ENCODE peak calls at places on chromosomes 3 and 15, in six cellular contexts. One of them, this sample, is unnamed.

GRCh38 chr15:31211353-31211752 is 109.8 kb upstream of the TRPM1 start:
- DNase-seq in fibroblast of lung: no peak
- DNase-seq in osteocyte: peak
- DNase-seq in K562: no peak
- DNase-seq in B cell: no peak
- DNase-seq in Peyer's patch: no peak
- DNase-seq in this sample: no peak

GRCh38 chr15:48966595-48967301 is 3.0 kb upstream of the SHC4 start:
- DNase-seq in B cell: no peak
- DNase-seq in osteocyte: no peak
- DNase-seq in K562: no peak
- DNase-seq in fibroblast of lung: peak
- DNase-seq in Peyer's patch: no peak
- DNase-seq in this sample: no peak

GRCh38 chr3:63351159-63352007 is 73.3 kb downstream of the SYNPR start:
- DNase-seq in Peyer's patch: no peak
- DNase-seq in osteocyte: no peak
- DNase-seq in K562: peak
- DNase-seq in B cell: peak
- DNase-seq in fibroblast of lung: peak
- DNase-seq in this sample: peak

GRCh38 chr3:178005961-178006360 is 530.3 kb upstream of the KCNMB2 start:
- DNase-seq in B cell: no peak
- DNase-seq in K562: no peak
- DNase-seq in fibroblast of lung: no peak
- DNase-seq in osteocyte: no peak
- DNase-seq in Peyer's patch: no peak
- DNase-seq in this sample: no peak

GRCh38 chr3:152737021-152737908 is 97.7 kb upstream of the P2RY1 start:
- DNase-seq in osteocyte: no peak
- DNase-seq in fibroblast of lung: peak
- DNase-seq in K562: no peak
- DNase-seq in Peyer's patch: no peak
- DNase-seq in B cell: no peak
- DNase-seq in this sample: no peak

GRCh38 chr3:122679085-122679466 is 1.6 kb upstream of the PARP14 start:
- DNase-seq in B cell: peak
- DNase-seq in K562: peak
- DNase-seq in Peyer's patch: peak
- DNase-seq in osteocyte: peak
- DNase-seq in fibroblast of lung: peak
- DNase-seq in this sample: peak

GRCh38 chr15:100036030-100036429 is 302.8 kb upstream of the LYSMD4 start:
- DNase-seq in K562: no peak
- DNase-seq in fibroblast of lung: no peak
- DNase-seq in Peyer's patch: no peak
- DNase-seq in B cell: no peak
- DNase-seq in osteocyte: peak
- DNase-seq in this sample: no peak

GRCh38 chr3:140834266-140835037 is 107.2 kb upstream of the SLC25A36 start:
- DNase-seq in K562: no peak
- DNase-seq in osteocyte: no peak
- DNase-seq in B cell: no peak
- DNase-seq in fibroblast of lung: no peak
- DNase-seq in Peyer's patch: no peak
- DNase-seq in this sample: no peak

GRCh38 chr3:123834631-123835030 is 49.5 kb downstream of the MYLK start:
- DNase-seq in fibroblast of lung: peak
- DNase-seq in K562: no peak
- DNase-seq in osteocyte: no peak
- DNase-seq in B cell: no peak
- DNase-seq in Peyer's patch: no peak
- DNase-seq in this sample: no peak

GRCh38 chr3:108223928-108224327 is 1.7 kb upstream of the IFT57 start:
- DNase-seq in B cell: no peak
- DNase-seq in fibroblast of lung: peak
- DNase-seq in osteocyte: no peak
- DNase-seq in K562: no peak
- DNase-seq in Peyer's patch: no peak
- DNase-seq in this sample: no peak

GRCh38 chr3:40971191-40972168 is 227.8 kb upstream of the CTNNB1 start:
- DNase-seq in fibroblast of lung: peak
- DNase-seq in Peyer's patch: peak
- DNase-seq in B cell: peak
- DNase-seq in K562: no peak
- DNase-seq in osteocyte: no peak
- DNase-seq in this sample: no peak

GRCh38 chr3:18443670-18444596 is 18.8 kb upstream of the SATB1 start:
- DNase-seq in Peyer's patch: peak
- DNase-seq in fibroblast of lung: no peak
- DNase-seq in B cell: peak
- DNase-seq in osteocyte: no peak
- DNase-seq in K562: no peak
- DNase-seq in this sample: peak

GRCh38 chr15:51191072-51191665 is 96.5 kb upstream of the TNFAIP8L3 start:
- DNase-seq in osteocyte: no peak
- DNase-seq in K562: no peak
- DNase-seq in B cell: no peak
- DNase-seq in Peyer's patch: no peak
- DNase-seq in fibroblast of lung: no peak
- DNase-seq in this sample: no peak

GRCh38 chr3:50378024-50378423 is 18.7 kb upstream of the TMEM115 start:
- DNase-seq in fibroblast of lung: no peak
- DNase-seq in K562: no peak
- DNase-seq in Peyer's patch: no peak
- DNase-seq in B cell: no peak
- DNase-seq in osteocyte: no peak
- DNase-seq in this sample: no peak
- TF ChIP-seq CTCF in fibroblast of lung: no peak
- TF ChIP-seq CTCF in K562: no peak
- TF ChIP-seq CTCF in Peyer's patch: no peak
- TF ChIP-seq CTCF in B cell: no peak
- TF ChIP-seq CTCF in osteocyte: no peak
- TF ChIP-seq CTCF in this sample: no peak

DNA sequence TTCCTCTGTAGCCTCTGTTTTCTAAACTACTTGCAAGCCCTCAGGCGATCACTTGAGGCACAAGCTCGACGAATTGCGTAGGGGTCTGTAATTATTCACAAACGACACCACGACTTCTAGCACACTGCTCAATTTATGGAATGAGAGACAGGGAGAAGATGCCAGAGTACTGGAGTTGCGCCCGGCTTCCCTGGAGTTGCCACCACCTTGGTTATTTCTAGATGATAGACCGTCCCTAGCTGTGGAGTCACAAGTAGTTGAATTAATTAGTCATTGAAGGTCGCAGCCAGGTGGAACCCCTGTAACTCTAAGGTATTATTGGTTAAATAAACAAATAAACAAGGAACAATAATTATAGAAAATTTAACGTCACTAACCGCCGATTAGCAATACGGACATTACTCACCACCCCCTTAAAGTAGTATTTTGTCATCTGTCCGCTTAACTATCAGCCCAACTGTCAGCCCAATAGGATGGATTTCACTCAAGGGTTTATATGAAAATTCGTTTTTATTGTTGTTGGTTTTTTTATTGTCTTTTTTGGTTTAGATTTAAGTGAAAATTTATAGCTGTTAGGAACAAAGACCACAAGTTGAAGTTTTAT is 875 bp upstream of the AZI2 start:
- DNase-seq in K562: no peak
- DNase-seq in Peyer's patch: no peak
- DNase-seq in fibroblast of lung: no peak
- DNase-seq in B cell: no peak
- DNase-seq in osteocyte: no peak
- DNase-seq in this sample: no peak
- TF ChIP-seq CTCF in K562: no peak
- TF ChIP-seq CTCF in Peyer's patch: no peak
- TF ChIP-seq CTCF in fibroblast of lung: peak
- TF ChIP-seq CTCF in B cell: peak
- TF ChIP-seq CTCF in osteocyte: no peak
- TF ChIP-seq CTCF in this sample: no peak

GRCh38 chr3:142931222-142931621 is 32.3 kb downstream of the PAQR9 start:
- DNase-seq in osteocyte: no peak
- DNase-seq in B cell: peak
- DNase-seq in Peyer's patch: no peak
- DNase-seq in K562: no peak
- DNase-seq in fibroblast of lung: no peak
- DNase-seq in this sample: no peak
- TF ChIP-seq CTCF in osteocyte: no peak
- TF ChIP-seq CTCF in B cell: peak
- TF ChIP-seq CTCF in Peyer's patch: no peak
- TF ChIP-seq CTCF in K562: no peak
- TF ChIP-seq CTCF in fibroblast of lung: no peak
- TF ChIP-seq CTCF in this sample: no peak

DNA sequence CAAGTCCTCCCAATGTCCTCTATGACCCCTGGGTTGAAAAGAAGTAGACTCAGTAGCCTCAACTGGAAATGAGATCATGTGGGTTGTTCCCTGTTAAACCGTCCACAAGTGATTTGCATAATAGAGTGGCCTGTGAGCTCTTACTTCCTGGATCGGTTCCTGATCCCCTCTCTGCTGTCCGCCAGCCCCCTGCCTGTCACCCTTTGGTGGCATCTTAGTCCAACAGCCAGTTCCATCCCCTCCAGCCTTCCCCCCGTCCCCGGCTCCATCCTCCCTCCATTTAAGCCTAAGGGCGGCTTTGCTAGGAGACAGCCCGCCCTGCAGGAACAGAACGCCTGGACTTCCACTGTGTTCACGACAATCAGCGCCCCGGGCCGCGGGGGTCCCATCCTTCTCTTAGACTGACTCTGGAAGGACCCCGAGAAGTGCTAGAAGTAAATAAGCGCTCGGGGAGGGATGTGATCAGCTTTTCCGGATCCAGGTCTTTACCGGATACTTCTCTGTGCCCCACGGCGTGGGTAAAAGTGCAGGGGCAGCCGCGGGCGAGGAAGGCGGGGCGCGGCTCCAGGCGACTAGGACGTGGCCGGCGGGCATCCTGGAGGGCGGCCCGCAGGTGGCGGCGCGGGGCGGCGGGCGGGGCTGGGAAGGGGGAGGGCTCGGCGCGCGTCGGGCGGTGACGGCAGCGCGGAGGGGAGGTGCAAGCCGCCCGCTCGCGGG is 51.2 kb upstream of the ULK4 start:
- DNase-seq in B cell: peak
- DNase-seq in Peyer's patch: peak
- DNase-seq in K562: peak
- DNase-seq in osteocyte: peak
- DNase-seq in fibroblast of lung: peak
- DNase-seq in this sample: no peak
- TF ChIP-seq CTCF in B cell: no peak
- TF ChIP-seq CTCF in Peyer's patch: no peak
- TF ChIP-seq CTCF in K562: no peak
- TF ChIP-seq CTCF in osteocyte: no peak
- TF ChIP-seq CTCF in fibroblast of lung: no peak
- TF ChIP-seq CTCF in this sample: no peak

DNA sequence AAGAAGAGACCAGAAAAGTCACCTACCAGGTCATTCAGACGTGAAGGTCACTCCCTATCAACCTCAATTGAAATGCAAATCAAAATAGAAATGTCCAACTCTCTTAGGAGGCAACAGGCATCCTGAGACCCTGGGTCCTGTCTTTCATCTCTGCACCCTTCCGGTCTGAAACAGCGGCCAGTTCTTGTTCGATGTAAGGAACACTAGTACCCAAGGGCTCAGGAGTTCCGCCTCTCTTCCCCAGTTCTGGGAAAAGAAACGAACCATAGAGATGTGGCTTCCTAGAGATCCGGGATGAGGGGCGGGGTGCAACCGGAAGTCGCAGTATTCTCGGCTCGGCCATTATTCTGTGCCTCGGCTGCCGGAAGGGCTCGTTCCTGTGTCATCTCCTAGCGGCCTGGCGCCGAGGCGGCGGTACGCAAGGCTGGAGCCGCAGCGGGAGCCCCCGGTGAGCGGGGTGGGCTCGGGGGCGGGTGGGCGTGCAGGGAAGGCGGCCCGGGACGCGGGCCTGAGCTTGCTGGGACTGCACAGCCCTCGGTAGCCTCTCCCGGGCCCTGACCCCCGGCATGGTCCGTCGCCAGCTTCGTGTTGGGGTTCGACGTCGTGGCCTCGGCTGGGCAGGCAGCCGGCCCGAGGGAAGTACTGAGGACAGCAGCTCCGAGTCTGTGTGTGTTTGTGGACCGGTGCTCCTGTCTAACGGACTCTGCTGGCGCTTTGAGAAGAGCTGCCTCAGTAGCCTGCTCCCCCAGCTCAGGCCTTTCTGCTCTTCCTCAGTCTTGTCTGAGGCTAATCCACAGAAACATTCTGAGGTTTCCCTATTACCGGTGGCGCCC is at the start of gene ZNF197:
- DNase-seq in Peyer's patch: peak
- DNase-seq in K562: peak
- DNase-seq in osteocyte: peak
- DNase-seq in B cell: peak
- DNase-seq in fibroblast of lung: peak
- DNase-seq in this sample: peak
- TF ChIP-seq CTCF in Peyer's patch: peak
- TF ChIP-seq CTCF in K562: no peak
- TF ChIP-seq CTCF in osteocyte: peak
- TF ChIP-seq CTCF in B cell: no peak
- TF ChIP-seq CTCF in fibroblast of lung: no peak
- TF ChIP-seq CTCF in this sample: no peak

DNA sequence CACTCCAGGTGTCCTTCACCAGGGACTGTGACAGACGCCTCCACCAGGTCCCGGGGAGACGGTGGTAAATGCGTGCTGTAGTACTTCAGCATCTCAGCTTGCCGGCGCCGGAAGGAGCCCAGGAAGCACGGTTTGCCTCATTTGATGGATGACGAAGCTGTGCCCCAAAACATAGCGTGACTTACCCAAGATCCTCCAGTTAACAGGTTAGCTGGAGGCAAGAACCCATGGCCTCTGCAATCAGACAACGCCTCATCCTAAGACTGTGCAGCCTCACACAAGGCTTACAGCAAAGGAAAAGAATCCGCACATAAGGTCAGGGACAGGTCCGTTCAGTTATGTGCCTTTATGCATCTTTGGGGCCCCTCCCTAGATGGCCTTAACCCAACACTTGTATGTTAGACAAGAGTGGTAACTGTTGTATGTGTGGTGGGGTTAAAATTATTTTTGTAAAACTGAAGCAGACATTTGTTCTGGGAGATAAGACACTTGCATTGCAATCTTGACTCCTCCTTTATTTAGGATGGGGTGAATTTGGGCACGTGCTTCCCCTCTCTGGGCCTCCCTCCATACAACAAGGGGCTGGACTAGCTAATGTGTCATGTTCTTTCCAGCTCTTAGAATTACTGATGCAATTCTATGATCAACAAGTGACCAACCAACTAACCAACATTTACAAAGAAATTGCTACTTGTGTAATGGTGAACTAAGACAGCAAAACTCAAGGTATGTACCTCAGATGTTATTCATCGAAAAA is 39.4 kb downstream of the VGLL4 start:
- DNase-seq in osteocyte: no peak
- DNase-seq in B cell: no peak
- DNase-seq in K562: peak
- DNase-seq in Peyer's patch: no peak
- DNase-seq in fibroblast of lung: peak
- DNase-seq in this sample: no peak
- TF ChIP-seq CTCF in osteocyte: no peak
- TF ChIP-seq CTCF in B cell: no peak
- TF ChIP-seq CTCF in K562: no peak
- TF ChIP-seq CTCF in Peyer's patch: no peak
- TF ChIP-seq CTCF in fibroblast of lung: no peak
- TF ChIP-seq CTCF in this sample: no peak

GRCh38 chr3:37639922-37640321 is 221.8 kb upstream of the CTDSPL start:
- DNase-seq in osteocyte: no peak
- DNase-seq in B cell: no peak
- DNase-seq in Peyer's patch: no peak
- DNase-seq in fibroblast of lung: no peak
- DNase-seq in K562: no peak
- DNase-seq in this sample: no peak
- TF ChIP-seq CTCF in osteocyte: no peak
- TF ChIP-seq CTCF in B cell: no peak
- TF ChIP-seq CTCF in Peyer's patch: no peak
- TF ChIP-seq CTCF in fibroblast of lung: no peak
- TF ChIP-seq CTCF in K562: no peak
- TF ChIP-seq CTCF in this sample: no peak

This sample was measured in nephron progenitor cell.